ENCODE peak calls at places on chromosome 19, in eight cellular contexts. One of them, this sample, is unnamed.
A peak's percentile ranks its signal among the peaks of the same experiment; 100 is the strongest.

GRCh38 chr19:38538386-38538785 is 79.4 kb downstream of the MAP4K1 start:
- DNase-seq in fibroblast of the aortic adventitia: peak; percentile 36
- DNase-seq in cardiac muscle cell: no peak
- DNase-seq in tibial artery: no peak
- DNase-seq in heart left ventricle: no peak
- DNase-seq in MCF 10A: no peak
- DNase-seq in choroid plexus epithelial cell: no peak
- DNase-seq in neural progenitor cell: no peak
- DNase-seq in this sample: no peak

GRCh38 chr19:54875506-54875905 is 1.5 kb downstream of the FCAR start:
- DNase-seq in choroid plexus epithelial cell: no peak
- DNase-seq in cardiac muscle cell: no peak
- DNase-seq in fibroblast of the aortic adventitia: no peak
- DNase-seq in neural progenitor cell: no peak
- DNase-seq in MCF 10A: no peak
- DNase-seq in heart left ventricle: no peak
- DNase-seq in tibial artery: no peak
- DNase-seq in this sample: no peak

GRCh38 chr19:47003611-47003935 is 16.1 kb upstream of the NPAS1 start:
- DNase-seq in fibroblast of the aortic adventitia: no peak
- DNase-seq in neural progenitor cell: no peak
- DNase-seq in cardiac muscle cell: no peak
- DNase-seq in heart left ventricle: no peak
- DNase-seq in tibial artery: no peak
- DNase-seq in MCF 10A: no peak
- DNase-seq in choroid plexus epithelial cell: no peak
- DNase-seq in this sample: no peak

GRCh38 chr19:9073806-9074205 is 13.1 kb upstream of the OR1M1 start:
- DNase-seq in MCF 10A: no peak
- DNase-seq in neural progenitor cell: no peak
- DNase-seq in fibroblast of the aortic adventitia: no peak
- DNase-seq in tibial artery: no peak
- DNase-seq in cardiac muscle cell: no peak
- DNase-seq in choroid plexus epithelial cell: no peak
- DNase-seq in heart left ventricle: no peak
- DNase-seq in this sample: no peak

GRCh38 chr19:33789344-33789743 is 7.3 kb upstream of the KCTD15 start:
- DNase-seq in neural progenitor cell: no peak
- DNase-seq in MCF 10A: no peak
- DNase-seq in choroid plexus epithelial cell: no peak
- DNase-seq in cardiac muscle cell: no peak
- DNase-seq in fibroblast of the aortic adventitia: no peak
- DNase-seq in heart left ventricle: no peak
- DNase-seq in tibial artery: no peak
- DNase-seq in this sample: no peak

GRCh38 chr19:17821190-17821589 is at the start of gene INSL3:
- DNase-seq in MCF 10A: no peak
- DNase-seq in choroid plexus epithelial cell: no peak
- DNase-seq in heart left ventricle: no peak
- DNase-seq in cardiac muscle cell: no peak
- DNase-seq in fibroblast of the aortic adventitia: no peak
- DNase-seq in tibial artery: no peak
- DNase-seq in neural progenitor cell: no peak
- DNase-seq in this sample: no peak

GRCh38 chr19:48556163-48556562 is 4.2 kb downstream of the SULT2B1 start:
- DNase-seq in MCF 10A: peak; percentile 87
- DNase-seq in cardiac muscle cell: no peak
- DNase-seq in neural progenitor cell: peak; percentile 28
- DNase-seq in heart left ventricle: no peak
- DNase-seq in choroid plexus epithelial cell: peak; percentile 55
- DNase-seq in tibial artery: no peak
- DNase-seq in fibroblast of the aortic adventitia: peak; percentile 59
- DNase-seq in this sample: peak; percentile 57

GRCh38 chr19:40688294-40688693 is 2.2 kb downstream of the NUMBL start:
- DNase-seq in heart left ventricle: no peak
- DNase-seq in fibroblast of the aortic adventitia: peak; percentile 11
- DNase-seq in tibial artery: no peak
- DNase-seq in MCF 10A: no peak
- DNase-seq in choroid plexus epithelial cell: no peak
- DNase-seq in cardiac muscle cell: no peak
- DNase-seq in neural progenitor cell: no peak
- DNase-seq in this sample: no peak

GRCh38 chr19:12996542-12997094 is 1.3 kb downstream of the NFIX start:
- DNase-seq in choroid plexus epithelial cell: no peak
- DNase-seq in neural progenitor cell: peak; percentile 73
- DNase-seq in tibial artery: no peak
- DNase-seq in MCF 10A: no peak
- DNase-seq in fibroblast of the aortic adventitia: peak; percentile 46
- DNase-seq in cardiac muscle cell: no peak
- DNase-seq in heart left ventricle: no peak
- DNase-seq in this sample: peak; percentile 23
- TF ChIP-seq CTCF in choroid plexus epithelial cell: no peak
- TF ChIP-seq CTCF in neural progenitor cell: peak; percentile 27
- TF ChIP-seq CTCF in tibial artery: no peak
- TF ChIP-seq CTCF in MCF 10A: no peak
- TF ChIP-seq CTCF in fibroblast of the aortic adventitia: no peak
- TF ChIP-seq CTCF in cardiac muscle cell: no peak
- TF ChIP-seq CTCF in heart left ventricle: no peak
- TF ChIP-seq CTCF in this sample: peak; percentile 25

GRCh38 chr19:7494416-7495098 is 5.7 kb upstream of the PEX11G start:
- DNase-seq in MCF 10A: no peak
- DNase-seq in fibroblast of the aortic adventitia: peak; percentile 58
- DNase-seq in heart left ventricle: peak; percentile 41
- DNase-seq in choroid plexus epithelial cell: peak; percentile 67
- DNase-seq in tibial artery: peak; percentile 76
- DNase-seq in neural progenitor cell: peak; percentile 33
- DNase-seq in cardiac muscle cell: no peak
- DNase-seq in this sample: no peak
- TF ChIP-seq CTCF in MCF 10A: no peak
- TF ChIP-seq CTCF in fibroblast of the aortic adventitia: peak; percentile 41
- TF ChIP-seq CTCF in heart left ventricle: no peak
- TF ChIP-seq CTCF in choroid plexus epithelial cell: peak; percentile 24
- TF ChIP-seq CTCF in tibial artery: peak; percentile 19
- TF ChIP-seq CTCF in neural progenitor cell: no peak
- TF ChIP-seq CTCF in cardiac muscle cell: no peak
- TF ChIP-seq CTCF in this sample: peak; percentile 41

DNA sequence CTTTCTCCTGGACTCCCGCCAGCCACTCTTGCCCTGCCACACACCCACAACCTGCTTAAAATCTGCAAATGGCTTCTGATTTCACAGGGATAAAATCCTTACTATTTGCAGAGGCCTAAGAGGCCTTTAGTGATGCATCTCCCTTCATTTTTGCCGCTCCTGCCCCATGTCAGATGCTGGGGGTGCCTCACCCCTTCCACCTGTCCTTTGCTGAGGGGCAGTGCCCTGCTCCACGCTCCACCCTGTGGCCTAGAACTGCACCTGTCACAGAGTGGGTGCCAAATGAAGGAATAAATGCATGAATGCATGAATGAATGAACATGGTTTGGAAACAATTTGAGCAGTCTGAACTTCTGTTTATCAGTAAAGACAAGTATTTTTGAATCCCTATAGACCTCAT is 34.1 kb upstream of the UQCRFS1 start:
- DNase-seq in choroid plexus epithelial cell: no peak
- DNase-seq in heart left ventricle: no peak
- DNase-seq in tibial artery: no peak
- DNase-seq in MCF 10A: no peak
- DNase-seq in fibroblast of the aortic adventitia: no peak
- DNase-seq in neural progenitor cell: no peak
- DNase-seq in cardiac muscle cell: no peak
- DNase-seq in this sample: no peak
- TF ChIP-seq CTCF in choroid plexus epithelial cell: no peak
- TF ChIP-seq CTCF in heart left ventricle: no peak
- TF ChIP-seq CTCF in tibial artery: no peak
- TF ChIP-seq CTCF in MCF 10A: no peak
- TF ChIP-seq CTCF in fibroblast of the aortic adventitia: no peak
- TF ChIP-seq CTCF in neural progenitor cell: peak; percentile 36
- TF ChIP-seq CTCF in cardiac muscle cell: no peak
- TF ChIP-seq CTCF in this sample: no peak

GRCh38 chr19:1844536-1845515 is 3.5 kb downstream of the REXO1 start:
- DNase-seq in neural progenitor cell: no peak
- DNase-seq in choroid plexus epithelial cell: no peak
- DNase-seq in heart left ventricle: no peak
- DNase-seq in cardiac muscle cell: no peak
- DNase-seq in fibroblast of the aortic adventitia: no peak
- DNase-seq in MCF 10A: no peak
- DNase-seq in tibial artery: no peak
- DNase-seq in this sample: no peak

GRCh38 chr19:1841209-1841924 is 6.9 kb downstream of the REXO1 start:
- DNase-seq in heart left ventricle: no peak
- DNase-seq in tibial artery: no peak
- DNase-seq in fibroblast of the aortic adventitia: no peak
- DNase-seq in choroid plexus epithelial cell: no peak
- DNase-seq in MCF 10A: no peak
- DNase-seq in cardiac muscle cell: no peak
- DNase-seq in neural progenitor cell: no peak
- DNase-seq in this sample: no peak

GRCh38 chr19:1845642-1846041 is 2.6 kb downstream of the REXO1 start:
- DNase-seq in fibroblast of the aortic adventitia: no peak
- DNase-seq in MCF 10A: no peak
- DNase-seq in tibial artery: no peak
- DNase-seq in heart left ventricle: no peak
- DNase-seq in cardiac muscle cell: no peak
- DNase-seq in choroid plexus epithelial cell: no peak
- DNase-seq in neural progenitor cell: no peak
- DNase-seq in this sample: no peak

GRCh38 chr19:1843116-1843515 is 5.2 kb downstream of the REXO1 start:
- DNase-seq in heart left ventricle: no peak
- DNase-seq in neural progenitor cell: no peak
- DNase-seq in fibroblast of the aortic adventitia: no peak
- DNase-seq in MCF 10A: no peak
- DNase-seq in cardiac muscle cell: no peak
- DNase-seq in choroid plexus epithelial cell: no peak
- DNase-seq in tibial artery: no peak
- DNase-seq in this sample: no peak

GRCh38 chr19:1843646-1844394 is 4.5 kb downstream of the REXO1 start:
- DNase-seq in heart left ventricle: no peak
- DNase-seq in tibial artery: no peak
- DNase-seq in cardiac muscle cell: no peak
- DNase-seq in choroid plexus epithelial cell: peak; percentile 30
- DNase-seq in MCF 10A: no peak
- DNase-seq in fibroblast of the aortic adventitia: no peak
- DNase-seq in neural progenitor cell: peak; percentile 38
- DNase-seq in this sample: no peak
- TF ChIP-seq CTCF in heart left ventricle: no peak
- TF ChIP-seq CTCF in tibial artery: no peak
- TF ChIP-seq CTCF in cardiac muscle cell: no peak
- TF ChIP-seq CTCF in choroid plexus epithelial cell: peak; percentile 45
- TF ChIP-seq CTCF in MCF 10A: no peak
- TF ChIP-seq CTCF in fibroblast of the aortic adventitia: no peak
- TF ChIP-seq CTCF in neural progenitor cell: peak; percentile 18
- TF ChIP-seq CTCF in this sample: peak; percentile 52

GRCh38 chr19:1384478-1385110 is 887 bp downstream of the NDUFS7 start:
- DNase-seq in cardiac muscle cell: no peak
- DNase-seq in fibroblast of the aortic adventitia: no peak
- DNase-seq in tibial artery: no peak
- DNase-seq in neural progenitor cell: no peak
- DNase-seq in MCF 10A: no peak
- DNase-seq in choroid plexus epithelial cell: no peak
- DNase-seq in heart left ventricle: no peak
- DNase-seq in this sample: no peak

GRCh38 chr19:1382250-1382649 is 1.5 kb upstream of the NDUFS7 start:
- DNase-seq in neural progenitor cell: no peak
- DNase-seq in cardiac muscle cell: no peak
- DNase-seq in choroid plexus epithelial cell: no peak
- DNase-seq in heart left ventricle: no peak
- DNase-seq in MCF 10A: no peak
- DNase-seq in fibroblast of the aortic adventitia: no peak
- DNase-seq in tibial artery: no peak
- DNase-seq in this sample: no peak

GRCh38 chr19:1384085-1384462 is 367 bp downstream of the NDUFS7 start:
- DNase-seq in cardiac muscle cell: no peak
- DNase-seq in MCF 10A: no peak
- DNase-seq in neural progenitor cell: no peak
- DNase-seq in tibial artery: no peak
- DNase-seq in heart left ventricle: no peak
- DNase-seq in choroid plexus epithelial cell: no peak
- DNase-seq in fibroblast of the aortic adventitia: no peak
- DNase-seq in this sample: no peak

GRCh38 chr19:1383014-1383310 is 745 bp upstream of the NDUFS7 start:
- DNase-seq in MCF 10A: no peak
- DNase-seq in cardiac muscle cell: no peak
- DNase-seq in heart left ventricle: no peak
- DNase-seq in neural progenitor cell: no peak
- DNase-seq in tibial artery: no peak
- DNase-seq in fibroblast of the aortic adventitia: no peak
- DNase-seq in choroid plexus epithelial cell: no peak
- DNase-seq in this sample: no peak

GRCh38 chr19:1383311-1384084 is at the start of gene NDUFS7:
- DNase-seq in cardiac muscle cell: peak; percentile 93
- DNase-seq in tibial artery: peak; percentile 93
- DNase-seq in heart left ventricle: peak; percentile 90
- DNase-seq in choroid plexus epithelial cell: peak; percentile 96
- DNase-seq in neural progenitor cell: peak; percentile 95
- DNase-seq in fibroblast of the aortic adventitia: peak; percentile 95
- DNase-seq in MCF 10A: peak; percentile 85
- DNase-seq in this sample: peak; percentile 89
- TF ChIP-seq CTCF in cardiac muscle cell: peak; percentile 17
- TF ChIP-seq CTCF in tibial artery: peak; percentile 7
- TF ChIP-seq CTCF in heart left ventricle: no peak
- TF ChIP-seq CTCF in choroid plexus epithelial cell: peak; percentile 36
- TF ChIP-seq CTCF in neural progenitor cell: peak; percentile 32
- TF ChIP-seq CTCF in fibroblast of the aortic adventitia: peak; percentile 26
- TF ChIP-seq CTCF in MCF 10A: no peak
- TF ChIP-seq CTCF in this sample: no peak

GRCh38 chr19:45403781-45404556 is 900 bp downstream of the PPP1R13L start:
- DNase-seq in tibial artery: no peak
- DNase-seq in heart left ventricle: peak; percentile 78
- DNase-seq in MCF 10A: peak; percentile 76
- DNase-seq in cardiac muscle cell: peak; percentile 76
- DNase-seq in fibroblast of the aortic adventitia: no peak
- DNase-seq in choroid plexus epithelial cell: peak; percentile 54
- DNase-seq in neural progenitor cell: peak; percentile 77
- DNase-seq in this sample: no peak
- TF ChIP-seq CTCF in tibial artery: peak; percentile 41
- TF ChIP-seq CTCF in heart left ventricle: peak; percentile 35
- TF ChIP-seq CTCF in MCF 10A: peak; percentile 74
- TF ChIP-seq CTCF in cardiac muscle cell: peak; percentile 55
- TF ChIP-seq CTCF in fibroblast of the aortic adventitia: peak; percentile 48
- TF ChIP-seq CTCF in choroid plexus epithelial cell: peak; percentile 74
- TF ChIP-seq CTCF in neural progenitor cell: peak; percentile 69
- TF ChIP-seq CTCF in this sample: peak; percentile 75